ENCODE peak calls at places on chromosomes 16 and 17, in seven cellular contexts. One of them, this sample, is unnamed.

GRCh38 chr17:72467841-72468653 is 347.2 kb downstream of the SOX9 start:
- DNase-seq in naive thymus-derived CD4-positive, alpha-beta T cell: no peak
- DNase-seq in fibroblast of lung: peak
- DNase-seq in keratinocyte: peak
- DNase-seq in adipocyte: peak
- DNase-seq in neural progenitor cell: peak
- DNase-seq in sigmoid colon: no peak
- DNase-seq in this sample: no peak

GRCh38 chr16:63539276-63539675 is 1503.0 kb upstream of the CDH8 start:
- DNase-seq in naive thymus-derived CD4-positive, alpha-beta T cell: no peak
- DNase-seq in fibroblast of lung: no peak
- DNase-seq in keratinocyte: no peak
- DNase-seq in adipocyte: no peak
- DNase-seq in neural progenitor cell: no peak
- DNase-seq in sigmoid colon: no peak
- DNase-seq in this sample: no peak

GRCh38 chr17:57548421-57549385 is 196.4 kb downstream of the CCDC182 start:
- DNase-seq in naive thymus-derived CD4-positive, alpha-beta T cell: no peak
- DNase-seq in fibroblast of lung: peak
- DNase-seq in keratinocyte: no peak
- DNase-seq in adipocyte: no peak
- DNase-seq in neural progenitor cell: no peak
- DNase-seq in sigmoid colon: no peak
- DNase-seq in this sample: no peak

GRCh38 chr17:79659376-79659775 is 48.5 kb upstream of the RBFOX3 start:
- DNase-seq in naive thymus-derived CD4-positive, alpha-beta T cell: no peak
- DNase-seq in fibroblast of lung: no peak
- DNase-seq in keratinocyte: no peak
- DNase-seq in adipocyte: no peak
- DNase-seq in neural progenitor cell: no peak
- DNase-seq in sigmoid colon: no peak
- DNase-seq in this sample: no peak

GRCh38 chr16:81567987-81568748 is 123.6 kb downstream of the CMIP start:
- DNase-seq in naive thymus-derived CD4-positive, alpha-beta T cell: no peak
- DNase-seq in fibroblast of lung: peak
- DNase-seq in keratinocyte: no peak
- DNase-seq in adipocyte: peak
- DNase-seq in neural progenitor cell: no peak
- DNase-seq in sigmoid colon: no peak
- DNase-seq in this sample: peak

GRCh38 chr17:39092672-39093250 is 58.7 kb downstream of the PLXDC1 start:
- DNase-seq in naive thymus-derived CD4-positive, alpha-beta T cell: peak
- DNase-seq in fibroblast of lung: no peak
- DNase-seq in keratinocyte: no peak
- DNase-seq in adipocyte: no peak
- DNase-seq in neural progenitor cell: no peak
- DNase-seq in sigmoid colon: no peak
- DNase-seq in this sample: no peak

GRCh38 chr17:39618956-39619785 is 7.6 kb upstream of the PPP1R1B start:
- DNase-seq in naive thymus-derived CD4-positive, alpha-beta T cell: no peak
- DNase-seq in fibroblast of lung: no peak
- DNase-seq in keratinocyte: no peak
- DNase-seq in adipocyte: no peak
- DNase-seq in neural progenitor cell: no peak
- DNase-seq in sigmoid colon: no peak
- DNase-seq in this sample: no peak

GRCh38 chr17:10226930-10227695 is 28.7 kb upstream of the GAS7 start:
- DNase-seq in naive thymus-derived CD4-positive, alpha-beta T cell: peak
- DNase-seq in fibroblast of lung: peak
- DNase-seq in keratinocyte: no peak
- DNase-seq in adipocyte: peak
- DNase-seq in neural progenitor cell: peak
- DNase-seq in sigmoid colon: no peak
- DNase-seq in this sample: no peak

DNA sequence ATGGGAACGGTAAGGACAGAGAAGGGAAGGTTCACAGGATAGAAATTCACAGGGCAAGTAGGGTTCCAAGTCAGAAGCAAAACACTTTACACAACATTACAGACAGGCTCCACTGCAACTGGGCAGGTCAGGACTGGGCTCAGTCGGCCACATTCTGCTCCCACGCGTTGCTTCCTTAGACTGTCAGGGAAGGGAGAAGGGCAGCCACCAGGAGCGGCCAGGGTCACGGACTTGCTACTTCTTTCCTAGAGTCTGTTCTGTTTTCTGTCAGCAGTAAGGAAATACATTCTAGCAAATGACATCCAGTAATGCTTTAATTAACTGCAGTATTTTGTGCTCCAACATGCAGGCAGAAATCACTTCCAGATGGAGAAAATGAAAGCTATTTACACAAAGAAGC is 160.3 kb upstream of the RPH3AL start:
- DNase-seq in naive thymus-derived CD4-positive, alpha-beta T cell: no peak
- DNase-seq in fibroblast of lung: no peak
- DNase-seq in keratinocyte: no peak
- DNase-seq in adipocyte: peak
- DNase-seq in neural progenitor cell: no peak
- DNase-seq in sigmoid colon: peak
- DNase-seq in this sample: no peak
- H3K4me3 ChIP-seq in naive thymus-derived CD4-positive, alpha-beta T cell: no peak
- H3K4me3 ChIP-seq in fibroblast of lung: no peak
- H3K4me3 ChIP-seq in keratinocyte: no peak
- H3K4me3 ChIP-seq in adipocyte: peak
- H3K4me3 ChIP-seq in neural progenitor cell: no peak
- H3K4me3 ChIP-seq in sigmoid colon: no peak
- H3K4me3 ChIP-seq in this sample: no peak

GRCh38 chr17:43983515-43984411 is 20.7 kb upstream of the NAGS start:
- DNase-seq in naive thymus-derived CD4-positive, alpha-beta T cell: no peak
- DNase-seq in fibroblast of lung: no peak
- DNase-seq in keratinocyte: no peak
- DNase-seq in adipocyte: no peak
- DNase-seq in neural progenitor cell: peak
- DNase-seq in sigmoid colon: peak
- DNase-seq in this sample: no peak
- H3K4me3 ChIP-seq in naive thymus-derived CD4-positive, alpha-beta T cell: no peak
- H3K4me3 ChIP-seq in fibroblast of lung: peak
- H3K4me3 ChIP-seq in keratinocyte: peak
- H3K4me3 ChIP-seq in adipocyte: peak
- H3K4me3 ChIP-seq in neural progenitor cell: peak
- H3K4me3 ChIP-seq in sigmoid colon: no peak
- H3K4me3 ChIP-seq in this sample: peak

GRCh38 chr16:1989826-1990335 is at the start of gene SYNGR3:
- DNase-seq in naive thymus-derived CD4-positive, alpha-beta T cell: no peak
- DNase-seq in fibroblast of lung: no peak
- DNase-seq in keratinocyte: no peak
- DNase-seq in adipocyte: peak
- DNase-seq in neural progenitor cell: peak
- DNase-seq in sigmoid colon: no peak
- DNase-seq in this sample: no peak
- H3K4me3 ChIP-seq in naive thymus-derived CD4-positive, alpha-beta T cell: peak
- H3K4me3 ChIP-seq in fibroblast of lung: peak
- H3K4me3 ChIP-seq in keratinocyte: peak
- H3K4me3 ChIP-seq in adipocyte: no peak
- H3K4me3 ChIP-seq in neural progenitor cell: peak
- H3K4me3 ChIP-seq in sigmoid colon: no peak
- H3K4me3 ChIP-seq in this sample: peak

GRCh38 chr17:81968850-81969812 is 8.1 kb upstream of the NOTUM start:
- DNase-seq in naive thymus-derived CD4-positive, alpha-beta T cell: no peak
- DNase-seq in fibroblast of lung: no peak
- DNase-seq in keratinocyte: no peak
- DNase-seq in adipocyte: no peak
- DNase-seq in neural progenitor cell: no peak
- DNase-seq in sigmoid colon: no peak
- DNase-seq in this sample: no peak

GRCh38 chr17:81966343-81967243 is 5.6 kb upstream of the NOTUM start:
- DNase-seq in naive thymus-derived CD4-positive, alpha-beta T cell: no peak
- DNase-seq in fibroblast of lung: peak
- DNase-seq in keratinocyte: no peak
- DNase-seq in adipocyte: no peak
- DNase-seq in neural progenitor cell: peak
- DNase-seq in sigmoid colon: peak
- DNase-seq in this sample: no peak

GRCh38 chr17:81967533-81968395 is 6.8 kb upstream of the NOTUM start:
- DNase-seq in naive thymus-derived CD4-positive, alpha-beta T cell: peak
- DNase-seq in fibroblast of lung: peak
- DNase-seq in keratinocyte: no peak
- DNase-seq in adipocyte: peak
- DNase-seq in neural progenitor cell: peak
- DNase-seq in sigmoid colon: peak
- DNase-seq in this sample: no peak

GRCh38 chr17:81967244-81967532 is 6.2 kb upstream of the NOTUM start:
- DNase-seq in naive thymus-derived CD4-positive, alpha-beta T cell: no peak
- DNase-seq in fibroblast of lung: no peak
- DNase-seq in keratinocyte: no peak
- DNase-seq in adipocyte: no peak
- DNase-seq in neural progenitor cell: no peak
- DNase-seq in sigmoid colon: no peak
- DNase-seq in this sample: no peak

GRCh38 chr17:81968396-81968745 is 7.4 kb upstream of the NOTUM start:
- DNase-seq in naive thymus-derived CD4-positive, alpha-beta T cell: no peak
- DNase-seq in fibroblast of lung: no peak
- DNase-seq in keratinocyte: no peak
- DNase-seq in adipocyte: no peak
- DNase-seq in neural progenitor cell: no peak
- DNase-seq in sigmoid colon: no peak
- DNase-seq in this sample: no peak
- H3K4me3 ChIP-seq in naive thymus-derived CD4-positive, alpha-beta T cell: peak
- H3K4me3 ChIP-seq in fibroblast of lung: no peak
- H3K4me3 ChIP-seq in keratinocyte: no peak
- H3K4me3 ChIP-seq in adipocyte: no peak
- H3K4me3 ChIP-seq in neural progenitor cell: no peak
- H3K4me3 ChIP-seq in sigmoid colon: no peak
- H3K4me3 ChIP-seq in this sample: no peak

GRCh38 chr16:963913-964695 is 6.7 kb downstream of the LMF1 start:
- DNase-seq in naive thymus-derived CD4-positive, alpha-beta T cell: no peak
- DNase-seq in fibroblast of lung: no peak
- DNase-seq in keratinocyte: no peak
- DNase-seq in adipocyte: no peak
- DNase-seq in neural progenitor cell: no peak
- DNase-seq in sigmoid colon: no peak
- DNase-seq in this sample: no peak
- H3K4me3 ChIP-seq in naive thymus-derived CD4-positive, alpha-beta T cell: no peak
- H3K4me3 ChIP-seq in fibroblast of lung: no peak
- H3K4me3 ChIP-seq in keratinocyte: no peak
- H3K4me3 ChIP-seq in adipocyte: no peak
- H3K4me3 ChIP-seq in neural progenitor cell: no peak
- H3K4me3 ChIP-seq in sigmoid colon: peak
- H3K4me3 ChIP-seq in this sample: no peak

GRCh38 chr16:4612474-4612931 is 2.2 kb downstream of the UBALD1 start:
- DNase-seq in naive thymus-derived CD4-positive, alpha-beta T cell: no peak
- DNase-seq in fibroblast of lung: no peak
- DNase-seq in keratinocyte: no peak
- DNase-seq in adipocyte: peak
- DNase-seq in neural progenitor cell: peak
- DNase-seq in sigmoid colon: peak
- DNase-seq in this sample: no peak
- H3K4me3 ChIP-seq in naive thymus-derived CD4-positive, alpha-beta T cell: no peak
- H3K4me3 ChIP-seq in fibroblast of lung: no peak
- H3K4me3 ChIP-seq in keratinocyte: no peak
- H3K4me3 ChIP-seq in adipocyte: peak
- H3K4me3 ChIP-seq in neural progenitor cell: no peak
- H3K4me3 ChIP-seq in sigmoid colon: no peak
- H3K4me3 ChIP-seq in this sample: peak